ENCODE peak calls at places on chromosome 22, in seven cellular contexts. O is activated T-cell treated with anti-CD3 and anti-CD28 coated beads, Interleukin-2, amount 50 U/mL, for 72 hours; Q is aorta; A is H54; J is mucosa of gallbladder; B is globus pallidus; T is non-pigmented ciliary epithelial cell. W is an unnamed sample.

GRCh38 chr22:36026741-36027140 is 1.9 kb downstream of the RBFOX2 start:
- DNase-seq in O (no peak), Q (no peak), A (no peak), J (no peak), B (peak; percentile 25), T (no peak), W (no peak)

GRCh38 chr22:17787159-17788022 is 13.1 kb upstream of the BID start:
- DNase-seq in O (no peak), Q (no peak), A (no peak), J (no peak), B (no peak), T (no peak), W (no peak)

GRCh38 chr22:29315286-29316195 is at the start of gene RASL10A:
- DNase-seq in O (no peak), Q (peak; percentile 71), A (no peak), J (no peak), B (no peak), T (no peak), W (no peak)

GRCh38 chr22:20956258-20957117 is 10.6 kb upstream of the AIFM3 start:
- DNase-seq in O (no peak), Q (no peak), A (no peak), J (no peak), B (no peak), T (no peak), W (no peak)

GRCh38 chr22:23047742-23048141 is 22.6 kb upstream of the GNAZ start:
- DNase-seq in O (no peak), Q (peak; percentile 6), A (no peak), J (no peak), B (no peak), T (no peak), W (no peak)

GRCh38 chr22:21734540-21735197 is 925 bp downstream of the YPEL1 start:
- DNase-seq in O (peak; percentile 30), Q (no peak), A (no peak), J (no peak), B (no peak), T (no peak), W (no peak)

GRCh38 chr22:27711756-27712155 is 89.8 kb downstream of the MN1 start:
- DNase-seq in O (no peak), Q (no peak), A (no peak), J (no peak), B (no peak), T (no peak), W (no peak)

GRCh38 chr22:50530857-50531545 is 1.2 kb upstream of the TYMP start:
- DNase-seq in O (peak; percentile 89), Q (peak; percentile 96), A (no peak), J (peak; percentile 87), B (peak; percentile 43), T (no peak), W (peak; percentile 92)

GRCh38 chr22:31289335-31289734 is 3.0 kb downstream of the PIK3IP1 start:
- DNase-seq in O (no peak), Q (no peak), A (no peak), J (no peak), B (no peak), T (no peak), W (no peak)